ENCODE peak calls at places on chromosomes 1 and 21, in ten cellular contexts. I is mesendoderm; X is stimulated activated CD4-positive, alpha-beta T cell treated with anti-CD3 and anti-CD28 coated beads, Interleukin-1b, Interleukin-23, amount 100 ng/mL, for 24 hours; K is astrocyte; Z is ELR; D is T1000; N is LoVo; B is HTR-8/SVneo; M is GDM1; R is NCI-H774. S is an unnamed sample.

GRCh38 chr1:119141020-119141424 is 569 bp upstream of the WARS2 start:
- DNase-seq in D (no peak), Z (peak; percentile 50), B (no peak), I (peak; percentile 64), N (peak; percentile 16), K (no peak), M (peak; percentile 8), X (peak; percentile 20), R (no peak), S (peak; percentile 73)

GRCh38 chr21:36089946-36090345 is 20.1 kb downstream of the CBR1 start:
- DNase-seq in I (no peak), B (no peak), D (no peak), R (no peak), X (no peak), N (no peak), M (no peak), Z (no peak), K (no peak), S (no peak)

GRCh38 chr1:41743361-41743760 is 175.4 kb downstream of the HIVEP3 start:
- DNase-seq in B (no peak), Z (peak; percentile 92), K (peak; percentile 68), R (no peak), I (no peak), N (no peak), X (no peak), M (no peak), D (no peak), S (no peak)

GRCh38 chr1:87045757-87046422 is 131.5 kb downstream of the HS2ST1 start:
- DNase-seq in I (no peak), R (no peak), N (no peak), M (no peak), B (no peak), X (peak; percentile 28), Z (peak; percentile 24), D (no peak), K (peak; percentile 55), S (no peak)

GRCh38 chr1:165772739-165773138 is 4.1 kb upstream of the TMCO1 start:
- DNase-seq in R (no peak), M (no peak), X (no peak), B (no peak), I (no peak), Z (no peak), D (no peak), N (no peak), K (no peak), S (no peak)

GRCh38 chr1:195591917-195592672 is 1016.1 kb downstream of the KCNT2 start:
- DNase-seq in N (peak; percentile 45), X (no peak), D (peak; percentile 24), K (peak; percentile 76), I (peak; percentile 53), M (no peak), Z (peak; percentile 97), R (no peak), B (peak; percentile 29), S (no peak)

GRCh38 chr1:25501235-25502058 is 42.0 kb upstream of the LDLRAP1 start:
- DNase-seq in N (peak; percentile 36), D (no peak), B (peak; percentile 23), K (peak; percentile 25), R (no peak), Z (peak; percentile 61), M (no peak), I (peak; percentile 89), X (no peak), S (no peak)

GRCh38 chr1:3697810-3698209 is 45.5 kb downstream of the TP73 start:
- DNase-seq in I (no peak), D (no peak), B (no peak), N (no peak), R (peak; percentile 67), M (no peak), K (no peak), X (no peak), Z (no peak), S (no peak)

GRCh38 chr21:39182016-39182415 is 1.2 kb downstream of the PSMG1 start:
- DNase-seq in N (no peak), Z (peak; percentile 3), B (no peak), R (no peak), M (no peak), I (no peak), X (no peak), K (no peak), D (no peak), S (no peak)

GRCh38 chr1:3312894-3313578 is 141.4 kb upstream of the ARHGEF16 start:
- DNase-seq in K (peak; percentile 99), X (peak; percentile 50), R (no peak), N (peak; percentile 84), B (peak; percentile 97), D (peak; percentile 91), I (peak; percentile 95), M (peak; percentile 75), Z (peak; percentile 86), S (peak; percentile 99)

GRCh38 chr1:155646307-155646706 is 36.3 kb downstream of the MSTO1 start:
- DNase-seq in I (no peak), X (no peak), N (no peak), D (no peak), R (no peak), B (no peak), K (no peak), Z (peak; percentile 23), M (no peak), S (no peak)

GRCh38 chr1:63784489-63785390 is 10.9 kb downstream of the ROR1 start:
- DNase-seq in B (no peak), R (no peak), I (no peak), X (no peak), K (no peak), D (no peak), M (no peak), Z (no peak), N (no peak), S (no peak)

GRCh38 chr1:1164361-1164700 is 9.3 kb upstream of the TTLL10 start:
- DNase-seq in N (no peak), X (no peak), D (no peak), R (no peak), I (no peak), M (no peak), K (no peak), Z (no peak), B (no peak), S (no peak)

GRCh38 chr1:107181253-107181977 is 40.6 kb downstream of the NTNG1 start:
- DNase-seq in N (no peak), X (no peak), M (no peak), R (no peak), B (no peak), K (peak; percentile 38), Z (no peak), I (peak; percentile 94), D (no peak), S (no peak)

GRCh38 chr1:114078116-114078515 is 75.6 kb downstream of the SYT6 start:
- DNase-seq in R (no peak), M (no peak), Z (no peak), X (no peak), I (no peak), D (no peak), B (no peak), K (no peak), N (no peak), S (peak; percentile 41)

GRCh38 chr1:201552941-201553341 is 14.0 kb downstream of the NAV1 start:
- DNase-seq in M (no peak), R (no peak), I (no peak), D (no peak), Z (peak; percentile 74), K (peak; percentile 79), B (no peak), X (no peak), N (no peak), S (no peak)

GRCh38 chr1:109214695-109215623 is 1.2 kb downstream of the SARS1 start:
- DNase-seq in D (no peak), B (peak; percentile 53), X (peak; percentile 20), K (peak; percentile 86), N (peak; percentile 90), M (no peak), Z (peak; percentile 85), I (peak; percentile 93), R (peak; percentile 28), S (no peak)

GRCh38 chr1:169513208-169513607 is 27.5 kb upstream of the SLC19A2 start:
- DNase-seq in K (no peak), Z (no peak), I (no peak), D (no peak), B (no peak), R (no peak), X (no peak), M (peak; percentile 28), N (no peak), S (no peak)

GRCh38 chr1:225817611-225818061 is 7.7 kb downstream of the EPHX1 start:
- DNase-seq in K (peak; percentile 90), R (no peak), D (peak; percentile 70), B (peak; percentile 50), M (peak; percentile 31), X (no peak), N (peak; percentile 89), I (peak; percentile 90), Z (peak; percentile 79), S (peak; percentile 96)

GRCh38 chr1:196858811-196859210 is 29.0 kb upstream of the CFHR4 start:
- DNase-seq in B (no peak), R (no peak), Z (no peak), D (no peak), K (no peak), X (no peak), M (no peak), I (no peak), N (no peak), S (no peak)

GRCh38 chr1:9768983-9769382 is 54.8 kb downstream of the CLSTN1 start:
- DNase-seq in M (no peak), Z (no peak), X (no peak), K (no peak), N (no peak), B (no peak), D (no peak), I (no peak), R (no peak), S (no peak)

GRCh38 chr1:52676249-52676903 is 21.8 kb downstream of the COA7 start:
- DNase-seq in Z (no peak), R (no peak), K (no peak), D (no peak), I (no peak), B (no peak), X (no peak), N (no peak), M (no peak), S (no peak)

GRCh38 chr1:227887697-227888403 is 59.9 kb downstream of the WNT9A start:
- DNase-seq in N (no peak), M (no peak), K (no peak), D (no peak), I (peak; percentile 73), R (no peak), Z (no peak), X (no peak), B (no peak), S (peak; percentile 80)

GRCh38 chr1:41890841-41891311 is 27.8 kb downstream of the HIVEP3 start:
- DNase-seq in N (no peak), X (no peak), Z (no peak), I (no peak), M (no peak), D (no peak), B (no peak), K (peak; percentile 58), R (no peak), S (no peak)

GRCh38 chr1:181383695-181384094 is 99.6 kb upstream of the CACNA1E start:
- DNase-seq in N (no peak), Z (no peak), X (no peak), D (no peak), I (peak; percentile 11), K (no peak), R (no peak), B (no peak), M (no peak), S (no peak)

GRCh38 chr1:45172015-45172414 is 34.4 kb downstream of the ZSWIM5 start:
- DNase-seq in M (no peak), I (no peak), X (no peak), K (no peak), N (peak; percentile 79), D (no peak), R (peak; percentile 66), Z (peak; percentile 18), B (no peak), S (no peak)

GRCh38 chr21:31848339-31848985 is 24.4 kb upstream of the HUNK start:
- DNase-seq in D (no peak), R (no peak), X (no peak), I (no peak), N (no peak), Z (no peak), B (no peak), K (no peak), M (no peak), S (no peak)

GRCh38 chr1:167881069-167881468 is 32.9 kb downstream of the ADCY10 start:
- DNase-seq in X (no peak), Z (peak; percentile 63), M (no peak), N (no peak), B (no peak), I (no peak), K (peak; percentile 74), D (no peak), R (no peak), S (no peak)